ENCODE peak calls at places on chromosomes 6 and 20, in seven cellular contexts. H is endodermal cell, R is cardiac fibroblast, P is foreskin fibroblast, Z is dorsolateral prefrontal cortex, U is BJ, T is tibial nerve. Y is an unnamed sample.

GRCh38 chr6:90294614-90294988 is 2.0 kb downstream of the BACH2 start:
- DNase-seq in H (peak), R (no peak), P (no peak), Z (no peak), U (no peak), T (no peak), Y (no peak)

GRCh38 chr6:26240981-26241770 is 123.8 kb upstream of the BTN3A2 start:
- DNase-seq in H (peak), R (peak), P (peak), Z (no peak), U (no peak), T (no peak), Y (no peak)

GRCh38 chr6:10389739-10390494 is 25.0 kb downstream of the TFAP2A start:
- DNase-seq in H (peak), R (no peak), P (no peak), Z (no peak), U (no peak), T (no peak), Y (no peak)

GRCh38 chr6:89794324-89794723 is 25.3 kb downstream of the MDN1 start:
- DNase-seq in H (no peak), R (no peak), P (no peak), Z (no peak), U (no peak), T (no peak), Y (no peak)

GRCh38 chr20:52962183-52962582 is 10.0 kb upstream of the TSHZ2 start:
- DNase-seq in H (no peak), R (no peak), P (no peak), Z (no peak), U (no peak), T (no peak), Y (no peak)

GRCh38 chr6:156795825-156796224 is 18.6 kb downstream of the ARID1B start:
- DNase-seq in H (peak), R (peak), P (no peak), Z (no peak), U (no peak), T (no peak), Y (no peak)

GRCh38 chr6:159819932-159820640 is 20.0 kb downstream of the PNLDC1 start:
- DNase-seq in H (peak), R (no peak), P (no peak), Z (no peak), U (no peak), T (no peak), Y (no peak)

GRCh38 chr20:42844751-42845150 is 345.0 kb downstream of the PTPRT start:
- DNase-seq in H (no peak), R (no peak), P (no peak), Z (no peak), U (no peak), T (no peak), Y (no peak)

GRCh38 chr20:46828471-46828870 is 66.2 kb upstream of the EYA2 start:
- DNase-seq in H (no peak), R (peak), P (peak), Z (no peak), U (peak), T (no peak), Y (no peak)

GRCh38 chr20:58652606-58653303 is 1.7 kb downstream of the STX16 start:
- DNase-seq in H (no peak), R (peak), P (no peak), Z (no peak), U (no peak), T (no peak), Y (no peak)

GRCh38 chr6:26351544-26351953 is 13.4 kb upstream of the BTN3A2 start:
- DNase-seq in H (no peak), R (peak), P (peak), Z (no peak), U (peak), T (no peak), Y (no peak)

GRCh38 chr6:53023323-53023722 is 28.2 kb upstream of the GSTA4 start:
- DNase-seq in H (no peak), R (no peak), P (no peak), Z (peak), U (no peak), T (no peak), Y (no peak)

GRCh38 chr6:39381535-39382140 is 59.1 kb upstream of the KCNK16 start:
- DNase-seq in H (no peak), R (no peak), P (no peak), Z (no peak), U (no peak), T (no peak), Y (no peak)

GRCh38 chr20:53157443-53158408 is 185.6 kb downstream of the TSHZ2 start:
- DNase-seq in H (peak), R (peak), P (peak), Z (peak), U (no peak), T (no peak), Y (no peak)

GRCh38 chr20:1306316-1307135 is 22.4 kb downstream of the SDCBP2 start:
- DNase-seq in H (no peak), R (no peak), P (no peak), Z (no peak), U (no peak), T (no peak), Y (no peak)

GRCh38 chr20:37968726-37969401 is 64.4 kb downstream of the TTI1 start:
- DNase-seq in H (peak), R (peak), P (no peak), Z (no peak), U (no peak), T (no peak), Y (peak)

GRCh38 chr6:24927985-24928735 is 7.6 kb downstream of the RIPOR2 start:
- DNase-seq in H (no peak), R (peak), P (no peak), Z (no peak), U (peak), T (no peak), Y (no peak)

GRCh38 chr20:46609043-46609442 is 42.2 kb downstream of the SLC13A3 start:
- DNase-seq in H (no peak), R (no peak), P (no peak), Z (no peak), U (no peak), T (no peak), Y (no peak)

GRCh38 chr20:4581838-4582237 is 139.9 kb upstream of the PRND start:
- DNase-seq in H (no peak), R (no peak), P (no peak), Z (no peak), U (no peak), T (no peak), Y (no peak)

GRCh38 chr20:24379116-24379927 is 90.1 kb upstream of the SYNDIG1 start:
- DNase-seq in H (no peak), R (peak), P (peak), Z (peak), U (peak), T (no peak), Y (no peak)

GRCh38 chr6:21935561-21936028 is 342.0 kb downstream of the SOX4 start:
- DNase-seq in H (peak), R (peak), P (peak), Z (no peak), U (no peak), T (no peak), Y (no peak)

GRCh38 chr6:103273048-103273447 is 1586.7 kb downstream of the HACE1 start:
- DNase-seq in H (no peak), R (peak), P (no peak), Z (no peak), U (no peak), T (no peak), Y (peak)

GRCh38 chr6:135935951-135936601 is 84.6 kb downstream of the PDE7B start:
- DNase-seq in H (no peak), R (peak), P (peak), Z (peak), U (peak), T (no peak), Y (no peak)

GRCh38 chr6:147390909-147391536 is 117.5 kb upstream of the SAMD5 start:
- DNase-seq in H (no peak), R (peak), P (peak), Z (no peak), U (no peak), T (no peak), Y (no peak)
- TF ChIP-seq CTCF in H (peak), R (peak), P (no peak), Z (peak), U (peak), T (no peak), Y (peak)

GRCh38 chr6:170042596-170043118 is 248.2 kb downstream of the DLL1 start:
- DNase-seq in H (no peak), R (no peak), P (no peak), Z (no peak), U (no peak), T (no peak), Y (no peak)
- H3K4me3 ChIP-seq in H (no peak), R (no peak), P (no peak), Z (no peak), U (no peak), T (no peak), Y (no peak)

DNA sequence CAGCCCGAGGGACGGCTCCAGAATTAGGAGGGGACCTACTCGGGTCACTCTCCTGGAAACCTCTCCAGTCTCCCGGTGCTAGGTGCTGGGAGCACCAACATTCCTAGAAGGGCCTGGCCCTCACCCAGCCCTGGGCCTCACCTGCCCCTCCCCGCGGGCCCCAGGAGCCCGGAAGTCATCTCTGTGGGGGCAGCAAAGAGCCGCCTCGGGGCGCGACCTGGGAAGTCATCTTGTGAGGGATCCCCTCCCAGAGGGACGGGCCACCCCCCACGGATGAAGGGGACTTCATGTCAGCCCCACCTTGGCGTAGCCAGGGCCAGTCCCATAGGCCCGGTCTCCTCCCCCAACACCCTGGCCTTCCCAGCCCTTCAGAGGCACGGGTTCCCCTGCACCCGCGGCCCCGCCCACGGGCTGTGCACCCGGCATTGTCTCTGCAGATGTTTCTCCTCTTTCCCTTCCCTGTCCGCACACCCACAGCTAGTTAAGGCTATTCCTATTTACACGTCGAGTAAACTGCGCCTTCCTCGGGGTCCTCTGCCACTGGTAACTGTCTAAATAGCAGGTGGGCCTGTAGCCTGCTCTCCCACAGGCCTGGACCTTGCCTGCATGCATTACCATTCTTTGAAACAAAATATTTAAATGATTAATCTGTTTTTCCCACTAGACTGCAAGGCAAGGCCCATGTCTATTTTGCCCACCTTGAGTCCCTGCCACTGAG is 896 bp upstream of the RNASET2 start:
- DNase-seq in H (peak), R (no peak), P (peak), Z (no peak), U (no peak), T (peak), Y (no peak)
- TF ChIP-seq CTCF in H (peak), R (no peak), P (no peak), Z (no peak), U (no peak), T (no peak), Y (no peak)

DNA sequence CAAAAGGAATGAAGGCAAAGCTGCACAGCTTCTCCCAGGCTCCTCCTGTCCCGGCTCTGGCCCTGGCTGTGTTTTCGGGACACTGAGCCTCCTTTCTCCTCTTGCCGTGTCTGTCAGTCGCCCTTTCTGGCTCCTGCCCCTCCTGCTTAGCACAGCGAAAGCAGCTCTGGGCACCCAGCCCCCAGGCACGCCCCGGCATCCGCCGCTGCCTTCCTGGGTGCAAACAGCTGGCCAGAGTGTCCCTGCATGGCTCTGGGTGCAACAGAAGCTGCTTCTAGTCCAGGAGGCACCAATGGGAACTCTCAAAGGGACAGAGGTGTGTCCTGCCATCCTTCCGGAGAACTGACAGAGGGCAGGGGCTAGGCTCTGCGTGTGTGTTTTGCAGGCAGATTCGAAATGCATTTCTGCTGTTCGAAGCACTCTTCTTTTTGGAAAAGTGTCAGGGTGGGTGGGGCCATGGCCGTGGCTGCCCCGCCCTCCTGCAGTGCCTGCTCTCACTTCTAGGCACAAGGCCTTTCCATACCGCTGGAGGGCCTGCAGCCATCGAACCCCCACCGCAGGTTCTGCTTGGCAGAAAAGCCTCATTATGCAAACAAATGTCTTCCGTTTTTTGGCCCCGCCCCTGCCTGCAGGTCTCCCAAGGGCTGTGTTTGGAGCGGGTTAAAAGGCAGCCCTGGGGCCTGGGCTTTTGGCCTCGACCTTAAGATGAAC is 15.5 kb downstream of the COL9A3 start:
- DNase-seq in H (peak), R (no peak), P (no peak), Z (no peak), U (no peak), T (no peak), Y (no peak)
- H3K4me3 ChIP-seq in H (no peak), R (no peak), P (no peak), Z (no peak), U (no peak), T (peak), Y (no peak)

GRCh38 chr20:44541957-44542356 is 20.1 kb upstream of the SERINC3 start:
- DNase-seq in H (no peak), R (peak), P (no peak), Z (no peak), U (no peak), T (no peak), Y (no peak)

GRCh38 chr20:44543345-44543744 is 21.5 kb upstream of the SERINC3 start:
- DNase-seq in H (no peak), R (no peak), P (no peak), Z (no peak), U (no peak), T (no peak), Y (no peak)

GRCh38 chr20:44540834-44541233 is 19.0 kb upstream of the SERINC3 start:
- DNase-seq in H (no peak), R (peak), P (peak), Z (no peak), U (no peak), T (no peak), Y (no peak)

GRCh38 chr20:44544178-44544719 is 22.4 kb upstream of the SERINC3 start:
- DNase-seq in H (no peak), R (no peak), P (no peak), Z (no peak), U (no peak), T (no peak), Y (no peak)

GRCh38 chr20:44542902-44543301 is 21.0 kb upstream of the SERINC3 start:
- DNase-seq in H (no peak), R (no peak), P (no peak), Z (no peak), U (no peak), T (no peak), Y (no peak)
- TF ChIP-seq CTCF in H (no peak), R (no peak), P (no peak), Z (no peak), U (no peak), T (no peak), Y (no peak)

GRCh38 chr6:31394381-31394780 is 9.0 kb upstream of the MICA start:
- DNase-seq in H (no peak), R (no peak), P (no peak), Z (no peak), U (no peak), T (no peak), Y (no peak)

GRCh38 chr6:31395832-31396231 is 7.6 kb upstream of the MICA start:
- DNase-seq in H (no peak), R (no peak), P (no peak), Z (no peak), U (no peak), T (no peak), Y (no peak)

GRCh38 chr6:31397901-31398300 is 5.5 kb upstream of the MICA start:
- DNase-seq in H (no peak), R (no peak), P (no peak), Z (no peak), U (no peak), T (no peak), Y (no peak)

GRCh38 chr6:31393932-31394331 is 9.5 kb upstream of the MICA start:
- DNase-seq in H (no peak), R (no peak), P (no peak), Z (no peak), U (no peak), T (no peak), Y (no peak)

GRCh38 chr6:31396422-31397152 is 6.8 kb upstream of the MICA start:
- DNase-seq in H (peak), R (peak), P (peak), Z (peak), U (no peak), T (peak), Y (no peak)
- H3K4me3 ChIP-seq in H (peak), R (no peak), P (no peak), Z (no peak), U (no peak), T (no peak), Y (no peak)

GRCh38 chr6:3372184-3372846 is 84.5 kb downstream of the SLC22A23 start:
- DNase-seq in H (peak), R (no peak), P (no peak), Z (no peak), U (no peak), T (no peak), Y (no peak)
- TF ChIP-seq CTCF in H (peak), R (no peak), P (no peak), Z (peak), U (no peak), T (no peak), Y (peak)

Y was measured in retinal pigment epithelial cell.